ENCODE peak calls at places on chromosomes 2 and 18, in seven cellular contexts. F is K562, B is A549, S is AG10803, T is ovary, Q is testis, X is upper lobe of right lung. L is an unnamed sample.
A peak's percentile ranks its signal among the peaks of the same experiment; 100 is the strongest.

GRCh38 chr2:110115291-110116032 is at the start of gene MALL:
- DNase-seq in F (no peak), B (peak; percentile 82), S (peak; percentile 21), T (no peak), Q (no peak), X (peak; percentile 86), L (peak; percentile 87)

GRCh38 chr2:24498121-24498520 is 7.1 kb downstream of the NCOA1 start:
- DNase-seq in F (no peak), B (no peak), S (no peak), T (no peak), Q (no peak), X (no peak), L (no peak)

GRCh38 chr18:79911009-79911870 is 40.2 kb downstream of the SLC66A2 start:
- DNase-seq in F (no peak), B (no peak), S (no peak), T (peak; percentile 28), Q (peak; percentile 6), X (peak; percentile 55), L (no peak)

GRCh38 chr2:71804251-71804650 is 343.4 kb downstream of the CYP26B1 start:
- DNase-seq in F (no peak), B (no peak), S (peak; percentile 79), T (no peak), Q (peak; percentile 26), X (no peak), L (no peak)

GRCh38 chr18:22282311-22283235 is 113.2 kb downstream of the GATA6 start:
- DNase-seq in F (no peak), B (peak; percentile 92), S (peak; percentile 58), T (no peak), Q (no peak), X (no peak), L (peak; percentile 83)

GRCh38 chr2:100107911-100108647 is 34.3 kb downstream of the AFF3 start:
- DNase-seq in F (no peak), B (no peak), S (no peak), T (no peak), Q (no peak), X (no peak), L (no peak)

GRCh38 chr2:55616509-55617159 is 788 bp downstream of the PPP4R3B start:
- DNase-seq in F (no peak), B (peak; percentile 62), S (peak; percentile 68), T (no peak), Q (peak; percentile 55), X (no peak), L (peak; percentile 66)

GRCh38 chr2:118386636-118387302 is 298.5 kb downstream of the INSIG2 start:
- DNase-seq in F (no peak), B (peak; percentile 35), S (peak; percentile 70), T (no peak), Q (no peak), X (no peak), L (peak; percentile 98)

GRCh38 chr2:166803314-166803986 is 84.8 kb upstream of the XIRP2 start:
- DNase-seq in F (no peak), B (no peak), S (no peak), T (no peak), Q (no peak), X (no peak), L (no peak)

GRCh38 chr2:70516596-70516995 is 37.0 kb downstream of the TGFA start:
- DNase-seq in F (no peak), B (peak; percentile 17), S (peak; percentile 62), T (no peak), Q (no peak), X (no peak), L (peak; percentile 61)

GRCh38 chr2:8003462-8004075 is 678.3 kb upstream of the ID2 start:
- DNase-seq in F (peak; percentile 17), B (no peak), S (peak; percentile 90), T (peak; percentile 67), Q (peak; percentile 50), X (no peak), L (no peak)

GRCh38 chr18:67117804-67118203 is 398.7 kb downstream of the DSEL start:
- DNase-seq in F (no peak), B (no peak), S (no peak), T (no peak), Q (no peak), X (no peak), L (no peak)

GRCh38 chr2:120977582-120978358 is 242.1 kb downstream of the GLI2 start:
- DNase-seq in F (no peak), B (no peak), S (no peak), T (peak; percentile 35), Q (no peak), X (no peak), L (no peak)

GRCh38 chr2:121376851-121377250 is 91.8 kb upstream of the TFCP2L1 start:
- DNase-seq in F (no peak), B (no peak), S (peak; percentile 9), T (no peak), Q (peak; percentile 76), X (no peak), L (no peak)

GRCh38 chr2:74414913-74415761 is 6.3 kb downstream of the C2orf81 start:
- DNase-seq in F (no peak), B (no peak), S (peak; percentile 34), T (peak; percentile 69), Q (peak; percentile 57), X (peak; percentile 74), L (no peak)

GRCh38 chr18:71443726-71444480 is 1100.2 kb downstream of the CBLN2 start:
- DNase-seq in F (no peak), B (no peak), S (no peak), T (no peak), Q (no peak), X (no peak), L (no peak)

GRCh38 chr2:120785228-120785966 is 49.7 kb downstream of the GLI2 start:
- DNase-seq in F (no peak), B (no peak), S (no peak), T (no peak), Q (no peak), X (no peak), L (peak; percentile 21)

GRCh38 chr2:159226059-159226461 is 60.4 kb downstream of the WDSUB1 start:
- DNase-seq in F (peak; percentile 44), B (peak; percentile 35), S (peak; percentile 25), T (no peak), Q (no peak), X (no peak), L (peak; percentile 58)

GRCh38 chr18:77054606-77055428 is 77.8 kb downstream of the MBP start:
- DNase-seq in F (peak; percentile 18), B (peak; percentile 82), S (peak; percentile 81), T (peak; percentile 89), Q (peak; percentile 94), X (peak; percentile 91), L (peak; percentile 82)

DNA sequence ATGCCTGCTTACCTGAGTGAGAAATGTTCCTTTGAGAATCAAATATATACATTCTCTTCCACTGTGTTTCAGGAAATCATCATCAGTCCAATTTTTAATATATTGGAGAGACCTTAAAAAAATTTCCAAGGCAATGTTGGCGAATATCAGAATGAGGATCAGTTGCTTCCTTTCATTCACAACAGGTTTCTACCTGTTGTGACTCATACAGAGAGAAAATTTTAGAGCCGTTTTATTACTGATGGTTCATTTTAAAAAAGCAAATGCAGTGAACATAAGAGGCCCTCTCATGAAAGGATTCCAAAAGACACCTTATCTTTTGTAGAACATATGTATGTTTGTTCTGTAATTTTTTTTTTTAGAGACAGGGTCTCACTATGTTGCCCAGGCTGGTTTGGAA is 42.0 kb downstream of the TTC39C start:
- DNase-seq in F (no peak), B (no peak), S (no peak), T (no peak), Q (no peak), X (no peak), L (no peak)
- H3K4me3 ChIP-seq in F (no peak overlapping the region), B (no peak overlapping the region), S (no peak overlapping the region), T (no peak overlapping the region), Q (no peak overlapping the region), X (no peak overlapping the region), L (no peak overlapping the region)

GRCh38 chr2:171541202-171541884 is 19.1 kb downstream of the CYBRD1 start:
- DNase-seq in F (peak; percentile 82), B (peak; percentile 52), S (no peak), T (no peak), Q (peak; percentile 19), X (no peak), L (peak; percentile 17)
- TF ChIP-seq CTCF in F (peak; percentile 96), B (peak; percentile 45), S (peak; percentile 46), T (no peak), Q (no peak), X (peak; percentile 33), L (peak; percentile 57)

GRCh38 chr2:857937-858336 is 92.7 kb upstream of the SNTG2 start:
- DNase-seq in F (no peak), B (no peak), S (no peak), T (no peak), Q (no peak), X (no peak), L (no peak)
- H3K4me3 ChIP-seq in F (no peak overlapping the region), B (no peak overlapping the region), S (no peak overlapping the region), T (no peak overlapping the region), Q (no peak overlapping the region), X (no peak overlapping the region), L (no peak overlapping the region)

GRCh38 chr18:64245461-64245860 is 96.6 kb upstream of the LINC00305 start:
- DNase-seq in F (no peak), B (no peak), S (no peak), T (no peak), Q (no peak), X (no peak), L (no peak)

GRCh38 chr18:64240301-64240700 is 91.4 kb upstream of the LINC00305 start:
- DNase-seq in F (no peak), B (no peak), S (no peak), T (no peak), Q (no peak), X (no peak), L (no peak)

GRCh38 chr18:64244571-64244970 is 95.7 kb upstream of the LINC00305 start:
- DNase-seq in F (no peak), B (peak; percentile 3), S (no peak), T (no peak), Q (no peak), X (no peak), L (no peak)
- TF ChIP-seq CTCF in F (no peak), B (no peak), S (no peak), T (no peak), Q (no peak), X (no peak), L (no peak)

GRCh38 chr2:144357623-144358400 is 162.1 kb downstream of the ZEB2 start:
- DNase-seq in F (peak; percentile 43), B (peak; percentile 92), S (peak; percentile 99), T (no peak), Q (no peak), X (no peak), L (peak; percentile 96)
- H3K4me3 ChIP-seq in F (no peak overlapping the region), B (no peak overlapping the region), S (no peak overlapping the region), T (no peak overlapping the region), Q (no peak overlapping the region), X (no peak overlapping the region), L (no peak overlapping the region)

GRCh38 chr2:124489686-124490085 is 464.6 kb downstream of the CNTNAP5 start:
- DNase-seq in F (no peak), B (no peak), S (no peak), T (no peak), Q (no peak), X (no peak), L (no peak)

GRCh38 chr2:124482551-124482950 is 457.5 kb downstream of the CNTNAP5 start:
- DNase-seq in F (no peak), B (no peak), S (no peak), T (no peak), Q (no peak), X (no peak), L (no peak)

DNA sequence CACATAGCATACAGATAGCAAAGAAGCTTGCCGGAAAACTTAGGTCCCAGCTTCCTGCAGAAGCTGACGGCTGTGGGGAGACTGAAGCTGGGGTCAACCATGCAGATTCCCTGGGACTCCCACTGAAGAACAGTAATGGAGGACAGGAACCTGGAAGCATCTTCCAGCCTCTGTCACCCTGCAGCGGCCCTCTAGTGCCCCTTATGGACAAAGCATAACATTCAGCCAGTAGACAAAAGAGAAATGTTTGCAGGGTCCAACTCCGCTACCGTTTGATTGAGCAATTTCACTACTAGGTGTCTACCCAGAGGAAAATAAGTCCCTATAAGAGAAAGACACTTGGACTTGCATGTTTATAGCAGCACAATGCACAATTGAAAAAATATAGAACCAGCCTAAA is 460.6 kb downstream of the CNTNAP5 start:
- DNase-seq in F (no peak), B (no peak), S (no peak), T (no peak), Q (no peak), X (no peak), L (no peak)
- TF ChIP-seq CTCF in F (no peak), B (no peak), S (no peak), T (no peak), Q (no peak), X (no peak), L (no peak)

L was measured in epithelial cell of esophagus.